ENCODE peak calls at places on chromosome 4, in five cellular contexts. B is activated T-cell treated with anti-CD3 and anti-CD28 coated beads, Interleukin-2, amount 50 U/mL, for 4 hours; M is endothelial cell; K is brain microvascular endothelial cell; T is astrocyte of the cerebellum. X is an unnamed sample.

GRCh38 chr4:177964693-177965168 is 522.5 kb upstream of the AGA start:
- DNase-seq in B (no peak), M (no peak), K (no peak), T (no peak), X (no peak)

GRCh38 chr4:146059865-146060264 is 115.7 kb upstream of the LSM6 start:
- DNase-seq in B (no peak), M (no peak), K (no peak), T (no peak), X (no peak)

GRCh38 chr4:8148159-8148558 is 10.5 kb downstream of the ABLIM2 start:
- DNase-seq in B (no peak), M (no peak), K (no peak), T (no peak), X (no peak)

GRCh38 chr4:54255881-54256280 is 26.8 kb downstream of the PDGFRA start:
- DNase-seq in B (no peak), M (no peak), K (no peak), T (no peak), X (no peak)

GRCh38 chr4:19005211-19005610 is 983.7 kb upstream of the LCORL start:
- DNase-seq in B (no peak), M (no peak), K (peak), T (peak), X (no peak)

GRCh38 chr4:166422475-166422874 is 549.4 kb downstream of the TLL1 start:
- DNase-seq in B (no peak), M (no peak), K (peak), T (peak), X (no peak)

GRCh38 chr4:170716868-170717267 is 627.1 kb upstream of the AADAT start:
- DNase-seq in B (no peak), M (no peak), K (no peak), T (no peak), X (no peak)

GRCh38 chr4:56466910-56467283 is 520 bp upstream of the SRP72 start:
- DNase-seq in B (no peak), M (no peak), K (no peak), T (no peak), X (no peak)

GRCh38 chr4:181661090-181661489 is 582.1 kb upstream of the TENM3 start:
- DNase-seq in B (no peak), M (no peak), K (peak), T (peak), X (no peak)

GRCh38 chr4:187204389-187204920 is 480.8 kb upstream of the FAT1 start:
- DNase-seq in B (no peak), M (no peak), K (peak), T (no peak), X (no peak)

GRCh38 chr4:151530783-151531182 is 121.8 kb downstream of the FHIP1A start:
- DNase-seq in B (no peak), M (no peak), K (no peak), T (no peak), X (peak)

GRCh38 chr4:126742048-126742447 is 890.7 kb upstream of the INTU start:
- DNase-seq in B (no peak), M (no peak), K (no peak), T (no peak), X (no peak)

GRCh38 chr4:110631582-110632505 is 9.0 kb upstream of the PITX2 start:
- DNase-seq in B (no peak), M (peak), K (peak), T (peak), X (peak)